ENCODE peak calls at places on chromosomes 3 and 15, in four cellular contexts. R, M, E and T are unnamed samples.

GRCh38 chr3:38534180-38534579 is 38.0 kb downstream of the EXOG start:
- DNase-seq in R (no peak), M (no peak), E (no peak), T (no peak)

GRCh38 chr3:112020653-112021052 is 13.9 kb upstream of the TMPRSS7 start:
- DNase-seq in R (no peak), M (no peak), E (no peak), T (no peak)

GRCh38 chr3:188151438-188151837 is 2.5 kb upstream of the LPP start:
- DNase-seq in R (no peak), M (no peak), E (no peak), T (no peak)

GRCh38 chr3:46408853-46409252 is 1.8 kb downstream of the CCRL2 start:
- DNase-seq in R (no peak), M (no peak), E (no peak), T (no peak)

GRCh38 chr3:60514866-60515265 is 736.4 kb downstream of the FHIT start:
- DNase-seq in R (no peak), M (peak; percentile 41), E (no peak), T (no peak)

GRCh38 chr15:65466901-65467300 is 44.2 kb upstream of the IGDCC4 start:
- DNase-seq in R (no peak), M (no peak), E (no peak), T (no peak)

GRCh38 chr15:88610756-88611231 is 10.3 kb upstream of the AEN start:
- DNase-seq in R (no peak), M (no peak), E (peak; percentile 64), T (peak; percentile 12)

GRCh38 chr3:97917813-97918536 is 54.3 kb downstream of the RIOX2 start:
- DNase-seq in R (no peak), M (no peak), E (no peak), T (no peak)

GRCh38 chr3:63818282-63819150 is 583 bp upstream of the C3orf49 start:
- DNase-seq in R (peak; percentile 25), M (no peak), E (peak; percentile 49), T (peak; percentile 23)

GRCh38 chr15:51229907-51230328 is 108.5 kb downstream of the CYP19A1 start:
- DNase-seq in R (no peak), M (no peak), E (no peak), T (no peak)

GRCh38 chr15:94346272-94346671 is 114.9 kb downstream of the MCTP2 start:
- DNase-seq in R (no peak), M (no peak), E (no peak), T (no peak)

GRCh38 chr3:136120373-136121348 is 75.5 kb downstream of the MSL2 start:
- DNase-seq in R (no peak), M (no peak), E (no peak), T (no peak)

GRCh38 chr3:174620855-174621457 is 238.2 kb upstream of the NAALADL2 start:
- DNase-seq in R (no peak), M (no peak), E (no peak), T (no peak)

GRCh38 chr3:170486398-170486797 is 67.7 kb downstream of the CLDN11 start:
- DNase-seq in R (no peak), M (no peak), E (no peak), T (no peak)